ENCODE peak calls at places on chromosome 6, in six cellular contexts. I, N, P, K, E and X are unnamed samples.

GRCh38 chr6:144559865-144560603 is 274.9 kb downstream of the UTRN start:
- DNase-seq in I (peak), N (peak), P (peak), K (no peak), E (no peak), X (peak)

GRCh38 chr6:36216559-36216958 is 20.0 kb downstream of the BRPF3 start:
- DNase-seq in I (no peak), N (no peak), P (no peak), K (no peak), E (peak), X (peak)

GRCh38 chr6:50096267-50096666 is 46.5 kb upstream of the DEFB112 start:
- DNase-seq in I (no peak), N (no peak), P (no peak), K (no peak), E (no peak), X (no peak)

GRCh38 chr6:24720131-24720603 is 1.2 kb upstream of the C6orf62 start:
- DNase-seq in I (peak), N (peak), P (peak), K (peak), E (peak), X (peak)

GRCh38 chr6:12956991-12957320 is 240.4 kb downstream of the PHACTR1 start:
- DNase-seq in I (no peak), N (no peak), P (no peak), K (peak), E (no peak), X (no peak)

GRCh38 chr6:6351626-6352025 is 31.2 kb upstream of the F13A1 start:
- DNase-seq in I (no peak), N (no peak), P (no peak), K (no peak), E (peak), X (no peak)

GRCh38 chr6:132400641-132401119 is 595 bp downstream of the MOXD1 start:
- DNase-seq in I (peak), N (no peak), P (no peak), K (peak), E (no peak), X (no peak)

GRCh38 chr6:100269189-100269588 is 195.5 kb downstream of the SIM1 start:
- DNase-seq in I (no peak), N (no peak), P (no peak), K (no peak), E (peak), X (no peak)

GRCh38 chr6:35960192-35960591 is 39.3 kb upstream of the SRPK1 start:
- DNase-seq in I (no peak), N (no peak), P (no peak), K (no peak), E (no peak), X (no peak)

GRCh38 chr6:159981591-159982245 is 12.8 kb downstream of the IGF2R start:
- DNase-seq in I (no peak), N (peak), P (no peak), K (no peak), E (no peak), X (no peak)

GRCh38 chr6:170137911-170138910 is 152.7 kb downstream of the DLL1 start:
- DNase-seq in I (no peak), N (peak), P (no peak), K (no peak), E (no peak), X (no peak)

GRCh38 chr6:30612213-30612612 is 4.8 kb downstream of the PPP1R10 start:
- DNase-seq in I (no peak), N (no peak), P (no peak), K (peak), E (no peak), X (no peak)

GRCh38 chr6:47290124-47290834 is 19.4 kb downstream of the TNFRSF21 start:
- DNase-seq in I (no peak), N (no peak), P (no peak), K (no peak), E (no peak), X (no peak)

GRCh38 chr6:34145161-34146020 is 496 bp downstream of the GRM4 start:
- DNase-seq in I (peak), N (peak), P (peak), K (peak), E (peak), X (peak)

GRCh38 chr6:141548969-141549368 is 583.8 kb upstream of the GJE1 start:
- DNase-seq in I (no peak), N (no peak), P (no peak), K (no peak), E (peak), X (peak)

GRCh38 chr6:5866547-5867051 is 140.1 kb downstream of the NRN1 start:
- DNase-seq in I (peak), N (no peak), P (no peak), K (no peak), E (peak), X (peak)

GRCh38 chr6:167683028-167683862 is 143.5 kb upstream of the AFDN start:
- DNase-seq in I (peak), N (no peak), P (no peak), K (no peak), E (peak), X (no peak)

GRCh38 chr6:119028106-119028505 is 50.4 kb downstream of the FAM184A start:
- DNase-seq in I (no peak), N (no peak), P (no peak), K (peak), E (no peak), X (no peak)

GRCh38 chr6:20789162-20789561 is 254.9 kb downstream of the CDKAL1 start:
- DNase-seq in I (peak), N (no peak), P (no peak), K (no peak), E (no peak), X (no peak)

GRCh38 chr6:139029470-139030210 is 1.1 kb downstream of the ABRACL start:
- DNase-seq in I (peak), N (no peak), P (no peak), K (peak), E (peak), X (peak)

GRCh38 chr6:2104524-2104880 is 140.9 kb downstream of the GMDS start:
- DNase-seq in I (no peak), N (no peak), P (no peak), K (no peak), E (no peak), X (no peak)

GRCh38 chr6:2102316-2102883 is 143.0 kb downstream of the GMDS start:
- DNase-seq in I (no peak), N (no peak), P (no peak), K (no peak), E (peak), X (no peak)

GRCh38 chr6:2102966-2103365 is 142.4 kb downstream of the GMDS start:
- DNase-seq in I (no peak), N (no peak), P (no peak), K (no peak), E (no peak), X (no peak)

GRCh38 chr6:2101213-2101612 is 144.2 kb downstream of the GMDS start:
- DNase-seq in I (no peak), N (no peak), P (no peak), K (no peak), E (peak), X (no peak)

DNA sequence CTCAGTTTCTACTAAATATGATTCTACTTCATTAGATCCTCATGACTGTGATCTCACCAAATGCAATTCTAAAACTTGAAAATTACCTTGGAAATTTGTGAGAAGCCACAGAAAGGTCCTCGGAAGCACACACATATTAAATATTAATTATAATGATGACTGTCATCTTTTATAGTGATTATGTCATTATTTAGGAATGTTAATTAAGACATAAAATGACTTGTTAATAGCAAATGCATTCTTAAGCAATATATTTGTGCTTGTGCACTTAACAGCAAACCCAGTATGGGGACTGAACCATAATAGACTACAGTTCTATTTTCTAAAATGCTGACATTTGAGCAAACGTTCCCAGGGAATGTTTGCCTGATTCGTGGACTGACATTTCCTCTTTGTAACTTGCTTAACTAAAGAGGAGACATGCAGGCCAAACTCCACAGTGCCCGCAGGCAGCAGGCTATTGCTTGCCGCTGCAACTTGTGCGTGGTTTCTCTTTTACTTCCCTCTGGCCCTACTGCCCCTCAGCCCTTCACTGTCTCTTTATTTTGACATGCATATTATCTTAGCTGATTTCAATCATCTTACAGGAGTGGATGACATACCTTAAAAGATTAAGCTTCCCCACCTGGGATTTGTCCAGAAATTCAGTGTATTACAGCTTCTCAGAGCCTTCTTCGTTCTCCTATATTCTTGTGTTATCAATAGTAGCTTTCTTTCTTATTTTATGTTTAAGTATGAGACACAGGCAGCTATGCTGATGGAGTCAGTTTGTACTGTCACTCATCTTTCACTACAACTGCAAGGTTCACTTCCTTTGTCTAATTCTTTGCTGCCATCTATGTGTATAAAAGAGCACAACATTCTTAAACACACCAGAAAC is 141.5 kb downstream of the GMDS start:
- DNase-seq in I (peak), N (no peak), P (no peak), K (no peak), E (peak), X (peak)
- H3K27ac ChIP-seq in I (no peak), N (no peak), P (no peak), K (no peak), E (peak), X (no peak)

DNA sequence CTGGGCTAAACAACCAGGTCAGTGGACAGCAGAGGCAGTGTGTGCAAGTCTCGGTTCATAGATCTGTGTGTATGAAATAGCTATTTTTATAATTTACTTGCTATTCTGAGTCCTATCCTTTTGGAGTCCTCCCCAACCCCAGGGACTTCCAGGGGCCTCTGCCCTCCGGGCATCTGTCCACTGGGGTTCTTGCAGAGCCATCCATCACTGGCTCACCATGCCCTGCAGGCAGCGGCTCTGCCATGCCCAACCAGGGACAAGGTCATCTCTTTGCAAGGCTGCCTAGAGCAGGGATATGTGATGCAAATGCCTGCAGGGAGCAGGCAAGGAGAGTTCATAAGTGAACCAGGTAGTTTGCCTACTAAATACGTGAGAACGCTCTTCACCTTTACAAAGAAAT is 10.5 kb upstream of the BEND3 start:
- DNase-seq in I (no peak), N (no peak), P (no peak), K (no peak), E (no peak), X (no peak)
- H3K27ac ChIP-seq in I (no peak), N (no peak), P (no peak), K (no peak), E (no peak), X (no peak)

GRCh38 chr6:148671952-148672351 is 74.9 kb upstream of the UST start:
- DNase-seq in I (no peak), N (no peak), P (no peak), K (no peak), E (no peak), X (no peak)
- H3K27ac ChIP-seq in I (no peak), N (no peak), P (no peak), K (no peak), E (no peak), X (no peak)

GRCh38 chr6:105884426-105884825 is 201.7 kb upstream of the PRDM1 start:
- DNase-seq in I (no peak), N (no peak), P (no peak), K (no peak), E (no peak), X (no peak)
- H3K27ac ChIP-seq in I (no peak), N (no peak), P (no peak), K (no peak), E (no peak), X (no peak)

GRCh38 chr6:136566851-136567250 is 16.6 kb upstream of the MAP7 start:
- DNase-seq in I (no peak), N (no peak), P (no peak), K (no peak), E (no peak), X (no peak)
- H3K27ac ChIP-seq in I (no peak), N (no peak), P (no peak), K (no peak), E (no peak), X (no peak)

DNA sequence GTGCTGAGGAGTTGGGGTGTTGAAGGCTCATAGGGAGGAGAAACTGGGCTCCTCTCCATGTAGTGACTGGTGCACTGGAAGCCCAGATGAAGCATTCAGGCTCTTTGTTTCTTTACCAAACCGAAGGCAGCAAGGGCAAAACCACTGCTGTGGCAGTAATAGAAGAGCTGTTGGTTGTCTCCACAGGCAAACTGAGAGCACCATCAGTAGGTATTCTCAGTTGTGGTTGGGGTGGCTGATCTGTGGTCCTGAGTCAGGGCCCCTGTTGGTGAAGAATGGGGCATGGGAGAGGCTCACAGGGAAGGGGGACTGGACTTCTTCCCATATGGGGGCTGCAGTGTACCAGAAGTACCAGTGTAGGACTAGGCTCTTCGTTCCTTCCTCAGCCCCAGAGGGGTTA is 460.2 kb upstream of the IMPG1 start:
- DNase-seq in I (no peak), N (no peak), P (no peak), K (no peak), E (no peak), X (no peak)
- H3K27ac ChIP-seq in I (no peak), N (no peak), P (no peak), K (no peak), E (no peak), X (no peak)

GRCh38 chr6:40897390-40898003 is 141.5 kb downstream of the UNC5CL start:
- DNase-seq in I (no peak), N (no peak), P (no peak), K (no peak), E (no peak), X (no peak)

GRCh38 chr6:40898073-40898472 is 140.9 kb downstream of the UNC5CL start:
- DNase-seq in I (no peak), N (no peak), P (no peak), K (no peak), E (no peak), X (no peak)

GRCh38 chr6:40900791-40901190 is 138.2 kb downstream of the UNC5CL start:
- DNase-seq in I (no peak), N (no peak), P (no peak), K (no peak), E (no peak), X (no peak)

GRCh38 chr6:40901322-40902055 is 137.5 kb downstream of the UNC5CL start:
- DNase-seq in I (no peak), N (no peak), P (no peak), K (no peak), E (peak), X (peak)

GRCh38 chr6:40899684-40900155 is 139.3 kb downstream of the UNC5CL start:
- DNase-seq in I (peak), N (no peak), P (no peak), K (no peak), E (no peak), X (no peak)
- H3K27ac ChIP-seq in I (no peak), N (no peak), P (no peak), K (no peak), E (no peak), X (no peak)

GRCh38 chr6:134477991-134478635 is 160.2 kb upstream of the SGK1 start:
- DNase-seq in I (no peak), N (no peak), P (no peak), K (no peak), E (peak), X (no peak)

GRCh38 chr6:134472046-134472445 is 154.1 kb upstream of the SGK1 start:
- DNase-seq in I (no peak), N (no peak), P (no peak), K (no peak), E (no peak), X (no peak)

GRCh38 chr6:134472661-134473060 is 154.7 kb upstream of the SGK1 start:
- DNase-seq in I (no peak), N (no peak), P (no peak), K (peak), E (no peak), X (no peak)

GRCh38 chr6:134478764-134479399 is 161.0 kb upstream of the SGK1 start:
- DNase-seq in I (no peak), N (no peak), P (no peak), K (no peak), E (no peak), X (no peak)

GRCh38 chr6:134474980-134475379 is 157.1 kb upstream of the SGK1 start:
- DNase-seq in I (no peak), N (no peak), P (no peak), K (no peak), E (no peak), X (no peak)
- H3K27ac ChIP-seq in I (no peak), N (no peak), P (no peak), K (no peak), E (no peak), X (no peak)

DNA sequence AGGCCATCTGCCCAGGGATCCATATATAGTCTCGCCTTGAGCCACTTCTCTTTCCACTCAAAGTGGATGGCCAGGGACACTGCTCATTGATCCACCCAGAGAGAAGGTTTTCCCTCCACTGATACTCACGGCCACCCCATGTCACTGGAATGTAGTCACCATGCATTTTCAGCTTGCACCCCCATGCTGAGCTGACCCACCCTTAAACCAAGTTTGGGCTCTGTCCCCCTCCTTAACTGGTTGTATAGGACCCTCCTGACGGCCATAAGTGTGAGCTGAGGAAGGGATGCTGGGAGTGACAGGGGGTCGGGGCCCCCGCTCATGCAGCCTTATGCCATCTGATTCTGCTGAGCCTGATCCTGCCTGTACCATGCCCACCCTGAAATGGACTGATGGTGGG is 25.7 kb downstream of the SUMO4 start:
- DNase-seq in I (no peak), N (no peak), P (no peak), K (no peak), E (no peak), X (no peak)
- H3K27ac ChIP-seq in I (no peak), N (no peak), P (no peak), K (no peak), E (no peak), X (no peak)